ENCODE peak calls at places on chromosomes 11 and 22, in six cellular contexts. One of them, this sample, is unnamed.

GRCh38 chr11:68749061-68749491 is 2.2 kb downstream of the TESMIN start:
- DNase-seq in IMR-90: peak
- DNase-seq in progenitor cell of endocrine pancreas: no peak
- DNase-seq in psoas muscle: no peak
- DNase-seq in SK-N-SH: no peak
- DNase-seq in upper lobe of left lung: no peak
- DNase-seq in this sample: no peak

GRCh38 chr11:8213390-8213789 is 44.6 kb upstream of the RIC3 start:
- DNase-seq in psoas muscle: no peak
- DNase-seq in SK-N-SH: no peak
- DNase-seq in upper lobe of left lung: no peak
- DNase-seq in IMR-90: no peak
- DNase-seq in progenitor cell of endocrine pancreas: no peak
- DNase-seq in this sample: no peak

GRCh38 chr22:31630331-31631329 is 31.4 kb downstream of the PISD start:
- DNase-seq in IMR-90: peak
- DNase-seq in psoas muscle: peak
- DNase-seq in SK-N-SH: peak
- DNase-seq in upper lobe of left lung: peak
- DNase-seq in progenitor cell of endocrine pancreas: peak
- DNase-seq in this sample: peak

GRCh38 chr22:39220897-39221850 is 23.6 kb downstream of the PDGFB start:
- DNase-seq in psoas muscle: no peak
- DNase-seq in SK-N-SH: no peak
- DNase-seq in IMR-90: peak
- DNase-seq in progenitor cell of endocrine pancreas: no peak
- DNase-seq in upper lobe of left lung: no peak
- DNase-seq in this sample: no peak

GRCh38 chr22:29716814-29717213 is 3.0 kb upstream of the CABP7 start:
- DNase-seq in progenitor cell of endocrine pancreas: peak
- DNase-seq in IMR-90: peak
- DNase-seq in psoas muscle: peak
- DNase-seq in SK-N-SH: no peak
- DNase-seq in upper lobe of left lung: no peak
- DNase-seq in this sample: peak

GRCh38 chr11:60265373-60266214 is 14.9 kb upstream of the MS4A4A start:
- DNase-seq in psoas muscle: no peak
- DNase-seq in SK-N-SH: peak
- DNase-seq in progenitor cell of endocrine pancreas: peak
- DNase-seq in IMR-90: peak
- DNase-seq in upper lobe of left lung: no peak
- DNase-seq in this sample: no peak

GRCh38 chr11:112497826-112498225 is 237.2 kb upstream of the PLET1 start:
- DNase-seq in SK-N-SH: no peak
- DNase-seq in upper lobe of left lung: no peak
- DNase-seq in psoas muscle: no peak
- DNase-seq in IMR-90: no peak
- DNase-seq in progenitor cell of endocrine pancreas: no peak
- DNase-seq in this sample: no peak

GRCh38 chr22:48734359-48734758 is 1093.3 kb downstream of the BRD1 start:
- DNase-seq in psoas muscle: no peak
- DNase-seq in SK-N-SH: no peak
- DNase-seq in upper lobe of left lung: peak
- DNase-seq in progenitor cell of endocrine pancreas: no peak
- DNase-seq in IMR-90: no peak
- DNase-seq in this sample: no peak

GRCh38 chr11:60813324-60813723 is 28.2 kb downstream of the MS4A10 start:
- DNase-seq in progenitor cell of endocrine pancreas: no peak
- DNase-seq in upper lobe of left lung: no peak
- DNase-seq in SK-N-SH: no peak
- DNase-seq in psoas muscle: no peak
- DNase-seq in IMR-90: no peak
- DNase-seq in this sample: no peak

GRCh38 chr11:123382555-123383074 is 47.5 kb upstream of the GRAMD1B start:
- DNase-seq in SK-N-SH: no peak
- DNase-seq in psoas muscle: no peak
- DNase-seq in IMR-90: no peak
- DNase-seq in upper lobe of left lung: no peak
- DNase-seq in progenitor cell of endocrine pancreas: no peak
- DNase-seq in this sample: no peak

GRCh38 chr11:14969922-14970323 is 2.2 kb downstream of the CALCA start:
- DNase-seq in upper lobe of left lung: peak
- DNase-seq in psoas muscle: peak
- DNase-seq in progenitor cell of endocrine pancreas: peak
- DNase-seq in SK-N-SH: peak
- DNase-seq in IMR-90: peak
- DNase-seq in this sample: no peak

GRCh38 chr11:117814204-117814765 is 10.3 kb downstream of the FXYD2 start:
- DNase-seq in SK-N-SH: no peak
- DNase-seq in progenitor cell of endocrine pancreas: no peak
- DNase-seq in upper lobe of left lung: no peak
- DNase-seq in IMR-90: no peak
- DNase-seq in psoas muscle: no peak
- DNase-seq in this sample: no peak

GRCh38 chr22:26709617-26710390 is 52.4 kb downstream of the MIAT start:
- DNase-seq in upper lobe of left lung: no peak
- DNase-seq in progenitor cell of endocrine pancreas: no peak
- DNase-seq in IMR-90: peak
- DNase-seq in psoas muscle: no peak
- DNase-seq in SK-N-SH: no peak
- DNase-seq in this sample: no peak

GRCh38 chr22:27370281-27370680 is 431.3 kb downstream of the MN1 start:
- DNase-seq in SK-N-SH: no peak
- DNase-seq in progenitor cell of endocrine pancreas: no peak
- DNase-seq in psoas muscle: no peak
- DNase-seq in IMR-90: no peak
- DNase-seq in upper lobe of left lung: no peak
- DNase-seq in this sample: no peak

GRCh38 chr11:91755951-91756707 is 468.5 kb upstream of the FAT3 start:
- DNase-seq in SK-N-SH: no peak
- DNase-seq in psoas muscle: no peak
- DNase-seq in progenitor cell of endocrine pancreas: no peak
- DNase-seq in upper lobe of left lung: no peak
- DNase-seq in IMR-90: no peak
- DNase-seq in this sample: no peak

GRCh38 chr11:85710912-85711311 is 24.9 kb upstream of the CCDC89 start:
- DNase-seq in progenitor cell of endocrine pancreas: no peak
- DNase-seq in IMR-90: peak
- DNase-seq in psoas muscle: no peak
- DNase-seq in SK-N-SH: no peak
- DNase-seq in upper lobe of left lung: no peak
- DNase-seq in this sample: no peak

GRCh38 chr11:119729581-119730346 is 764 bp upstream of the NECTIN1 start:
- DNase-seq in IMR-90: peak
- DNase-seq in psoas muscle: peak
- DNase-seq in upper lobe of left lung: no peak
- DNase-seq in progenitor cell of endocrine pancreas: no peak
- DNase-seq in SK-N-SH: peak
- DNase-seq in this sample: no peak

GRCh38 chr11:20154381-20154780 is 5.9 kb downstream of the DBX1 start:
- DNase-seq in progenitor cell of endocrine pancreas: no peak
- DNase-seq in upper lobe of left lung: no peak
- DNase-seq in psoas muscle: no peak
- DNase-seq in SK-N-SH: no peak
- DNase-seq in IMR-90: no peak
- DNase-seq in this sample: no peak

GRCh38 chr11:12359761-12360160 is 17.6 kb upstream of the PARVA start:
- DNase-seq in psoas muscle: no peak
- DNase-seq in SK-N-SH: no peak
- DNase-seq in IMR-90: peak
- DNase-seq in progenitor cell of endocrine pancreas: no peak
- DNase-seq in upper lobe of left lung: no peak
- DNase-seq in this sample: no peak

GRCh38 chr22:20205964-20206708 is 55.3 kb upstream of the CCDC188 start:
- DNase-seq in SK-N-SH: no peak
- DNase-seq in psoas muscle: peak
- DNase-seq in upper lobe of left lung: no peak
- DNase-seq in IMR-90: peak
- DNase-seq in progenitor cell of endocrine pancreas: no peak
- DNase-seq in this sample: no peak
- TF ChIP-seq CTCF in SK-N-SH: no peak
- TF ChIP-seq CTCF in psoas muscle: no peak
- TF ChIP-seq CTCF in upper lobe of left lung: peak
- TF ChIP-seq CTCF in IMR-90: no peak
- TF ChIP-seq CTCF in progenitor cell of endocrine pancreas: no peak
- TF ChIP-seq CTCF in this sample: no peak

GRCh38 chr11:65780770-65781151 is at the start of gene AP5B1:
- DNase-seq in SK-N-SH: peak
- DNase-seq in psoas muscle: peak
- DNase-seq in IMR-90: peak
- DNase-seq in progenitor cell of endocrine pancreas: peak
- DNase-seq in upper lobe of left lung: peak
- DNase-seq in this sample: no peak

GRCh38 chr11:65782816-65783228 is 2.0 kb upstream of the AP5B1 start:
- DNase-seq in SK-N-SH: peak
- DNase-seq in IMR-90: no peak
- DNase-seq in progenitor cell of endocrine pancreas: no peak
- DNase-seq in upper lobe of left lung: peak
- DNase-seq in psoas muscle: no peak
- DNase-seq in this sample: no peak

GRCh38 chr11:65779919-65780769 is 632 bp downstream of the AP5B1 start:
- DNase-seq in progenitor cell of endocrine pancreas: peak
- DNase-seq in psoas muscle: peak
- DNase-seq in IMR-90: peak
- DNase-seq in SK-N-SH: peak
- DNase-seq in upper lobe of left lung: peak
- DNase-seq in this sample: peak

GRCh38 chr11:65781962-65782815 is 1.4 kb upstream of the AP5B1 start:
- DNase-seq in psoas muscle: no peak
- DNase-seq in IMR-90: no peak
- DNase-seq in progenitor cell of endocrine pancreas: no peak
- DNase-seq in SK-N-SH: peak
- DNase-seq in upper lobe of left lung: no peak
- DNase-seq in this sample: no peak

DNA sequence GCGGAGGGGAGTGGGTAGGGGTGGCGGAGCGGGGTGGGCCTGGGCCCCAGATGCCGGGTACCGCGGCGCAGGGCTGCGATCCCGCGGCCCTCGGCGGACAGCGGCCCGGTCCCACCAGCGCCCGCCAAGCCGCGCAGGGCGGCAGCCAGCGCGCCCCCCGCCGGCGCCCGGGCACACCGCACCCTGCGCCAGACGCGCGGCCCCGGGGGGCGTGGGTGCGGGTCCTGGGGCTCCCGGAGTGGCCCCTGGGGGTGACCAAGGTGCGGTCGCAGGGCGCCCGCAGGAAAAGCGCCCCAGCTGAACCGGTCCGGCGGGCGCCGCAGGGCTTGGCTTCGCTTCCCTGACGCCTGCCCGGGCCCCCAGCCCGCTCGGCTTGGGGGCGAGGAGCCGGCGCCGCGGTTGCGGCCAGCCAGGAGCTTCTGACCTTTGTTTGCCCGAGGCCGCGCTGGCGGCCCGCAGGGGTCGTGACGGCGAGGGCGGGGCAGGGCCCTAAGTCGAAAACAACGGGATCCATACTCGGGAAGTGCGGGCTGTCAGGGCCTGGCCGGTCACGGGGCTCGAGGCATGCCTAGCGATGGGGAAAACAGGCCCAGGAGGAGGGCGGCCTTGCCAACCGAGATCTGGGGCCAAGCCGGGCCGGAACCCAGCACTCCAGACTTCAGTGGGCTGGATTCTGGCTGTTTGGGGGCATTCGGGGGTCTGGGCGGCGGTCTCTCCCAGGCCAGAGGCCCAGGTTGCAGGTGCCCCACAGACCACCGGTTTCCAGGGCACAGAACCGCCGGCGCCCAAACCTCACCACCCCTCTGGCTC is 581 bp upstream of the AP5B1 start:
- DNase-seq in upper lobe of left lung: peak
- DNase-seq in psoas muscle: peak
- DNase-seq in SK-N-SH: peak
- DNase-seq in progenitor cell of endocrine pancreas: peak
- DNase-seq in IMR-90: no peak
- DNase-seq in this sample: no peak
- TF ChIP-seq CTCF in upper lobe of left lung: peak
- TF ChIP-seq CTCF in psoas muscle: peak
- TF ChIP-seq CTCF in SK-N-SH: no peak
- TF ChIP-seq CTCF in progenitor cell of endocrine pancreas: peak
- TF ChIP-seq CTCF in IMR-90: peak
- TF ChIP-seq CTCF in this sample: peak

GRCh38 chr11:45848654-45849081 is 1.4 kb downstream of the CRY2 start:
- DNase-seq in progenitor cell of endocrine pancreas: no peak
- DNase-seq in upper lobe of left lung: no peak
- DNase-seq in psoas muscle: no peak
- DNase-seq in IMR-90: no peak
- DNase-seq in SK-N-SH: no peak
- DNase-seq in this sample: no peak

GRCh38 chr11:45846974-45847907 is at the start of gene CRY2:
- DNase-seq in psoas muscle: peak
- DNase-seq in progenitor cell of endocrine pancreas: peak
- DNase-seq in upper lobe of left lung: peak
- DNase-seq in IMR-90: peak
- DNase-seq in SK-N-SH: peak
- DNase-seq in this sample: peak

GRCh38 chr11:45846174-45846675 is 1.1 kb upstream of the CRY2 start:
- DNase-seq in psoas muscle: no peak
- DNase-seq in IMR-90: no peak
- DNase-seq in upper lobe of left lung: no peak
- DNase-seq in SK-N-SH: no peak
- DNase-seq in progenitor cell of endocrine pancreas: no peak
- DNase-seq in this sample: no peak

GRCh38 chr11:45850446-45850845 is 3.2 kb downstream of the CRY2 start:
- DNase-seq in IMR-90: peak
- DNase-seq in psoas muscle: no peak
- DNase-seq in upper lobe of left lung: no peak
- DNase-seq in progenitor cell of endocrine pancreas: no peak
- DNase-seq in SK-N-SH: no peak
- DNase-seq in this sample: no peak

GRCh38 chr11:45847908-45848316 is 637 bp downstream of the CRY2 start:
- DNase-seq in progenitor cell of endocrine pancreas: peak
- DNase-seq in psoas muscle: peak
- DNase-seq in upper lobe of left lung: no peak
- DNase-seq in IMR-90: peak
- DNase-seq in SK-N-SH: peak
- DNase-seq in this sample: no peak
- TF ChIP-seq CTCF in progenitor cell of endocrine pancreas: no peak
- TF ChIP-seq CTCF in psoas muscle: peak
- TF ChIP-seq CTCF in upper lobe of left lung: no peak
- TF ChIP-seq CTCF in IMR-90: peak
- TF ChIP-seq CTCF in SK-N-SH: peak
- TF ChIP-seq CTCF in this sample: peak

DNA sequence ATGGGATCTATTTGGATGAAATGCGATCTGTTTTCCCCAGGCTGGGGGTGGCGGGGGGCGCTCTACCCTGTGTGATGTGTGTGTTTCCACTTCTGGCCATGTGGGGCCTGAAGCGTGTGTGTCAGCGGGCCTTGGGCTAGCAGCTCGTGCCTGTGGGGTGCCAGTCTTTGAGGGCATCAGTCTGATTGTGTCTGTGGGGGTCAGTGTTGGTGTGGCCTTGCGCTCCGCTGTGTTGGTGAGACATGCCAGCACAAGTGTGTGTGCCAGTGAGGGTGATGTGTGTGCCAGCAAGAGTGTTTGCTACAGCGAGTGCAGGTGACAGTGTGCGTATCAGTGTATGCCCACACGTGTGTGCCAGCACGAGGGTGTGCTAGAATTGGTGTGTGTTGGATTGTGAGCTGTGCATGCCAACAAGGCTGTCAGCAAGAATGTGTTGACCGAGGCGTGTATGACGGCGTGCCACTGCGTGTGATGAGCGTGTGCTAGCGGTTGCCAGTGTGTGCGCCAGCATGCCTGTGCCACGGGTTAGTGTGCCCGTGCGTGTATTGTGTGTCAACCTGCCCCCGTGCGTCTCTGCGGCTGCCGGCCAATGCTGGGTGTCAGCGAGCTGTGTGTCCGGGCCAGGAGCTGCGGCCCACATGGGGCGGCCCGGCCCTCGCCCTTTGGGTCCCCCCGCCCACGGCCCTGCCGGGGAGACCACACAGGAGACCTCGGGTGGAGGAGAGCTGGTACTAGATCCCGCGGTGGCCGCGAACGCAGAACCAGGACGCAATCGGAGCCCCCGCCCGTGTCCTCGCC is 519 bp downstream of the ARRB1 start:
- DNase-seq in psoas muscle: peak
- DNase-seq in SK-N-SH: peak
- DNase-seq in upper lobe of left lung: peak
- DNase-seq in IMR-90: peak
- DNase-seq in progenitor cell of endocrine pancreas: no peak
- DNase-seq in this sample: no peak
- TF ChIP-seq CTCF in psoas muscle: no peak
- TF ChIP-seq CTCF in SK-N-SH: peak
- TF ChIP-seq CTCF in upper lobe of left lung: peak
- TF ChIP-seq CTCF in IMR-90: peak
- TF ChIP-seq CTCF in progenitor cell of endocrine pancreas: peak
- TF ChIP-seq CTCF in this sample: peak